ENCODE peak calls at places on chromosomes 7 and 10, in five cellular contexts. One of them, this sample, is unnamed.

GRCh38 chr7:50304158-50304910 is at the start of gene IKZF1:
- DNase-seq in activated T-helper 9 cell treated with anti-CD3 and anti-CD28 coated beads, Interleukin-2, amount 50 U/mL, for 16 hours: no peak
- DNase-seq in NT2/D1: no peak
- DNase-seq in germinal center: peak
- DNase-seq in upper lobe of right lung: peak
- DNase-seq in this sample: peak

GRCh38 chr10:92742331-92743228 is 52.8 kb downstream of the HHEX start:
- DNase-seq in NT2/D1: no peak
- DNase-seq in activated T-helper 9 cell treated with anti-CD3 and anti-CD28 coated beads, Interleukin-2, amount 50 U/mL, for 16 hours: no peak
- DNase-seq in germinal center: peak
- DNase-seq in upper lobe of right lung: no peak
- DNase-seq in this sample: no peak

GRCh38 chr7:55144955-55145342 is 126.1 kb downstream of the EGFR start:
- DNase-seq in upper lobe of right lung: no peak
- DNase-seq in germinal center: no peak
- DNase-seq in activated T-helper 9 cell treated with anti-CD3 and anti-CD28 coated beads, Interleukin-2, amount 50 U/mL, for 16 hours: no peak
- DNase-seq in NT2/D1: no peak
- DNase-seq in this sample: peak

GRCh38 chr7:142696456-142697179 is 52.7 kb upstream of the PRSS1 start:
- DNase-seq in activated T-helper 9 cell treated with anti-CD3 and anti-CD28 coated beads, Interleukin-2, amount 50 U/mL, for 16 hours: no peak
- DNase-seq in upper lobe of right lung: no peak
- DNase-seq in germinal center: no peak
- DNase-seq in NT2/D1: no peak
- DNase-seq in this sample: no peak

GRCh38 chr7:18128846-18129245 is 101.2 kb upstream of the PRPS1L1 start:
- DNase-seq in activated T-helper 9 cell treated with anti-CD3 and anti-CD28 coated beads, Interleukin-2, amount 50 U/mL, for 16 hours: no peak
- DNase-seq in upper lobe of right lung: no peak
- DNase-seq in NT2/D1: no peak
- DNase-seq in germinal center: no peak
- DNase-seq in this sample: no peak

GRCh38 chr10:111076682-111077661 is at the start of gene ADRA2A:
- DNase-seq in NT2/D1: peak
- DNase-seq in germinal center: no peak
- DNase-seq in activated T-helper 9 cell treated with anti-CD3 and anti-CD28 coated beads, Interleukin-2, amount 50 U/mL, for 16 hours: no peak
- DNase-seq in upper lobe of right lung: peak
- DNase-seq in this sample: peak

GRCh38 chr7:106486331-106486730 is 174.6 kb downstream of the CCDC71L start:
- DNase-seq in germinal center: no peak
- DNase-seq in NT2/D1: no peak
- DNase-seq in activated T-helper 9 cell treated with anti-CD3 and anti-CD28 coated beads, Interleukin-2, amount 50 U/mL, for 16 hours: no peak
- DNase-seq in upper lobe of right lung: no peak
- DNase-seq in this sample: no peak

GRCh38 chr7:50190772-50191171 is 97.7 kb upstream of the ZPBP start:
- DNase-seq in upper lobe of right lung: no peak
- DNase-seq in activated T-helper 9 cell treated with anti-CD3 and anti-CD28 coated beads, Interleukin-2, amount 50 U/mL, for 16 hours: no peak
- DNase-seq in NT2/D1: no peak
- DNase-seq in germinal center: no peak
- DNase-seq in this sample: no peak

GRCh38 chr7:114263219-114263618 is 151.4 kb upstream of the FOXP2 start:
- DNase-seq in activated T-helper 9 cell treated with anti-CD3 and anti-CD28 coated beads, Interleukin-2, amount 50 U/mL, for 16 hours: no peak
- DNase-seq in upper lobe of right lung: no peak
- DNase-seq in germinal center: no peak
- DNase-seq in NT2/D1: no peak
- DNase-seq in this sample: no peak

GRCh38 chr7:151865070-151865670 is 11.7 kb downstream of the PRKAG2 start:
- DNase-seq in germinal center: no peak
- DNase-seq in upper lobe of right lung: peak
- DNase-seq in NT2/D1: no peak
- DNase-seq in activated T-helper 9 cell treated with anti-CD3 and anti-CD28 coated beads, Interleukin-2, amount 50 U/mL, for 16 hours: no peak
- DNase-seq in this sample: no peak

GRCh38 chr10:32103721-32104120 is 47.5 kb upstream of the KIF5B start:
- DNase-seq in activated T-helper 9 cell treated with anti-CD3 and anti-CD28 coated beads, Interleukin-2, amount 50 U/mL, for 16 hours: no peak
- DNase-seq in NT2/D1: no peak
- DNase-seq in upper lobe of right lung: no peak
- DNase-seq in germinal center: no peak
- DNase-seq in this sample: no peak

GRCh38 chr7:214410-215212 is 22.2 kb downstream of the FAM20C start:
- DNase-seq in upper lobe of right lung: no peak
- DNase-seq in NT2/D1: no peak
- DNase-seq in germinal center: no peak
- DNase-seq in activated T-helper 9 cell treated with anti-CD3 and anti-CD28 coated beads, Interleukin-2, amount 50 U/mL, for 16 hours: no peak
- DNase-seq in this sample: no peak

GRCh38 chr7:31051598-31052503 is at the start of gene ADCYAP1R1:
- DNase-seq in upper lobe of right lung: no peak
- DNase-seq in germinal center: no peak
- DNase-seq in activated T-helper 9 cell treated with anti-CD3 and anti-CD28 coated beads, Interleukin-2, amount 50 U/mL, for 16 hours: no peak
- DNase-seq in NT2/D1: peak
- DNase-seq in this sample: no peak

GRCh38 chr7:122770943-122771342 is 68.2 kb upstream of the RNF148 start:
- DNase-seq in upper lobe of right lung: no peak
- DNase-seq in germinal center: no peak
- DNase-seq in activated T-helper 9 cell treated with anti-CD3 and anti-CD28 coated beads, Interleukin-2, amount 50 U/mL, for 16 hours: no peak
- DNase-seq in NT2/D1: no peak
- DNase-seq in this sample: no peak